ENCODE peak calls at places on chromosomes 2 and 18, in ten cellular contexts. Z, J, W, M, H, S, R, C, P and N are unnamed samples.

GRCh38 chr2:60998628-60999545 is 18.6 kb upstream of the PEX13 start:
- DNase-seq in C (peak), M (no peak), R (no peak), H (peak), J (no peak), P (no peak), Z (no peak), W (peak), S (peak), N (no peak)

GRCh38 chr2:109128466-109129355 is at the start of gene SH3RF3:
- DNase-seq in H (peak), C (peak), J (peak), R (no peak), S (peak), M (no peak), W (peak), Z (no peak), P (no peak), N (peak)

GRCh38 chr2:71494523-71495155 is 41.3 kb downstream of the DYSF start:
- DNase-seq in M (no peak), S (no peak), W (no peak), R (no peak), J (no peak), H (no peak), Z (no peak), C (no peak), P (no peak), N (no peak)

GRCh38 chr2:46175409-46175808 is 121.8 kb upstream of the EPAS1 start:
- DNase-seq in W (no peak), H (peak), Z (no peak), R (no peak), M (no peak), P (no peak), J (no peak), S (no peak), C (peak), N (no peak)

GRCh38 chr18:24811963-24812681 is 351.7 kb downstream of the HRH4 start:
- DNase-seq in J (no peak), P (no peak), W (no peak), Z (no peak), M (no peak), C (no peak), H (no peak), S (no peak), R (no peak), N (no peak)

GRCh38 chr18:60469396-60469795 is 96.8 kb upstream of the MC4R start:
- DNase-seq in H (no peak), C (peak), Z (no peak), M (no peak), J (no peak), W (no peak), R (no peak), P (no peak), S (no peak), N (no peak)

GRCh38 chr2:95354925-95355324 is 47.6 kb upstream of the FAHD2A start:
- DNase-seq in H (no peak), J (no peak), C (no peak), Z (no peak), W (no peak), M (no peak), P (no peak), R (no peak), S (no peak), N (no peak)

GRCh38 chr2:42931147-42931817 is 138.9 kb upstream of the HAAO start:
- DNase-seq in R (no peak), P (no peak), J (no peak), W (no peak), H (no peak), S (no peak), Z (no peak), C (peak), M (no peak), N (no peak)

GRCh38 chr18:64893349-64893748 is 744.5 kb upstream of the LINC00305 start:
- DNase-seq in P (no peak), W (no peak), C (no peak), M (no peak), Z (no peak), S (no peak), R (no peak), J (no peak), H (no peak), N (no peak)

GRCh38 chr2:46091961-46092667 is 205.1 kb upstream of the EPAS1 start:
- DNase-seq in S (no peak), C (no peak), R (no peak), P (no peak), H (no peak), Z (no peak), M (no peak), W (no peak), J (no peak), N (no peak)

GRCh38 chr2:85887566-85888019 is 1.2 kb downstream of the ST3GAL5 start:
- DNase-seq in H (peak), M (no peak), S (no peak), R (peak), C (peak), Z (peak), J (peak), W (peak), P (peak), N (no peak)

GRCh38 chr2:134120718-134121630 is 132.9 kb upstream of the MGAT5 start:
- DNase-seq in J (peak), C (peak), M (no peak), H (peak), W (peak), R (peak), Z (peak), S (peak), P (no peak), N (peak)

GRCh38 chr2:114022360-114023085 is 132.6 kb downstream of the ACTR3 start:
- DNase-seq in J (no peak), P (no peak), R (no peak), M (peak), Z (no peak), S (no peak), W (peak), H (peak), C (peak), N (no peak)

GRCh38 chr2:48504647-48505327 is 25.2 kb upstream of the STON1 start:
- DNase-seq in W (no peak), H (peak), C (peak), M (no peak), Z (no peak), S (no peak), R (no peak), J (no peak), P (no peak), N (no peak)

GRCh38 chr2:96099861-96100798 is 16.2 kb downstream of the ADRA2B start:
- DNase-seq in H (no peak), Z (peak), J (no peak), S (no peak), R (peak), M (no peak), C (no peak), P (no peak), W (no peak), N (no peak)

GRCh38 chr2:12288048-12288447 is 428.7 kb upstream of the TRIB2 start:
- DNase-seq in W (no peak), J (no peak), S (no peak), P (no peak), C (no peak), R (no peak), Z (no peak), H (no peak), M (no peak), N (no peak)

GRCh38 chr18:1865869-1866268 is 705.4 kb downstream of the METTL4 start:
- DNase-seq in C (no peak), S (no peak), R (no peak), H (no peak), J (no peak), P (no peak), W (no peak), Z (no peak), M (no peak), N (no peak)

GRCh38 chr2:86372641-86373502 is 35.4 kb upstream of the REEP1 start:
- DNase-seq in P (no peak), C (peak), R (no peak), S (no peak), Z (no peak), H (peak), J (no peak), W (no peak), M (no peak), N (no peak)

GRCh38 chr2:241595600-241596140 is 37.1 kb downstream of the BOK start:
- DNase-seq in Z (no peak), W (no peak), R (no peak), C (no peak), P (no peak), J (no peak), M (no peak), S (no peak), H (no peak), N (no peak)

GRCh38 chr2:177084607-177085006 is 128.0 kb upstream of the HNRNPA3 start:
- DNase-seq in M (no peak), W (no peak), H (no peak), P (no peak), S (no peak), Z (no peak), J (no peak), C (no peak), R (no peak), N (no peak)

GRCh38 chr2:216308532-216308931 is 63.8 kb downstream of the MARCHF4 start:
- DNase-seq in M (no peak), R (no peak), P (no peak), C (no peak), Z (no peak), H (no peak), S (no peak), J (no peak), W (peak), N (no peak)

GRCh38 chr2:58973831-58974281 is 732.7 kb upstream of the FANCL start:
- DNase-seq in P (no peak), W (no peak), S (no peak), J (no peak), M (no peak), H (no peak), R (no peak), C (no peak), Z (no peak), N (no peak)

GRCh38 chr2:12479042-12479601 is 237.6 kb upstream of the TRIB2 start:
- DNase-seq in J (no peak), P (no peak), R (no peak), M (no peak), Z (no peak), H (peak), W (no peak), C (peak), S (no peak), N (no peak)

GRCh38 chr18:3584897-3585460 is 135.0 kb downstream of the TGIF1 start:
- DNase-seq in Z (no peak), R (no peak), P (no peak), M (no peak), W (no peak), J (no peak), S (no peak), C (no peak), H (no peak), N (no peak)